ENCODE peak calls at places on chromosome 12, in four cellular contexts. Q is K562, O is HepG2, E is H1. T is an unnamed sample.

GRCh38 chr12:96985515-96986362 is 78.7 kb downstream of the NEDD1 start:
- DNase-seq in O (no peak), E (peak), Q (peak), T (peak)

GRCh38 chr12:117890137-117890536 is 78.7 kb downstream of the KSR2 start:
- DNase-seq in Q (peak), O (no peak), E (no peak), T (no peak)

GRCh38 chr12:118606690-118607089 is 230.3 kb downstream of the SUDS3 start:
- DNase-seq in E (no peak), Q (no peak), O (no peak), T (no peak)

GRCh38 chr12:58916153-58916709 is 4.1 kb downstream of the LRIG3 start:
- DNase-seq in E (no peak), O (no peak), Q (no peak), T (no peak)

GRCh38 chr12:793037-793436 is 40.7 kb downstream of the WNK1 start:
- DNase-seq in E (no peak), Q (no peak), O (no peak), T (no peak)

GRCh38 chr12:52555577-52555976 is 2.6 kb upstream of the KRT71 start:
- DNase-seq in Q (no peak), O (no peak), E (no peak), T (no peak)

GRCh38 chr12:93979189-93979588 is 169.2 kb upstream of the PLXNC1 start:
- DNase-seq in E (no peak), Q (no peak), O (no peak), T (peak)

GRCh38 chr12:106585862-106586534 is 3.2 kb downstream of the RFX4 start:
- DNase-seq in O (no peak), E (peak), Q (no peak), T (no peak)

GRCh38 chr12:53023-53734 is 13.4 kb upstream of the IQSEC3 start:
- DNase-seq in O (no peak), E (no peak), Q (no peak), T (no peak)

GRCh38 chr12:124630791-124631313 is 63.4 kb upstream of the NCOR2 start:
- DNase-seq in E (no peak), Q (no peak), O (no peak), T (no peak)

GRCh38 chr12:81347404-81347803 is 269.5 kb downstream of the ACSS3 start:
- DNase-seq in Q (no peak), O (peak), E (no peak), T (no peak)

GRCh38 chr12:77189463-77189862 is 124.1 kb upstream of the E2F7 start:
- DNase-seq in E (no peak), Q (no peak), O (no peak), T (no peak)

GRCh38 chr12:98582093-98582492 is 11.4 kb upstream of the SLC25A3 start:
- DNase-seq in Q (no peak), O (no peak), E (no peak), T (peak)

GRCh38 chr12:100375023-100375737 is 18.3 kb downstream of the SLC17A8 start:
- DNase-seq in O (no peak), E (no peak), Q (no peak), T (no peak)

GRCh38 chr12:87140257-87140656 is 884.1 kb upstream of the MGAT4C start:
- DNase-seq in Q (no peak), O (no peak), E (no peak), T (no peak)

GRCh38 chr12:91037301-91037700 is 20.5 kb downstream of the KERA start:
- DNase-seq in Q (no peak), O (no peak), E (no peak), T (no peak)

GRCh38 chr12:115998119-115998633 is 279.3 kb downstream of the MED13L start:
- DNase-seq in Q (peak), E (peak), O (peak), T (peak)

GRCh38 chr12:86669010-86669409 is 412.8 kb upstream of the MGAT4C start:
- DNase-seq in O (no peak), Q (no peak), E (no peak), T (no peak)

GRCh38 chr12:67447180-67447579 is 178.0 kb downstream of the CAND1 start:
- DNase-seq in E (no peak), O (no peak), Q (no peak), T (no peak)

GRCh38 chr12:59322473-59322872 is 273.4 kb upstream of the SLC16A7 start:
- DNase-seq in E (no peak), Q (no peak), O (no peak), T (no peak)

GRCh38 chr12:119988440-119988787 is 622 bp upstream of the BICDL1 start:
- DNase-seq in Q (no peak), E (no peak), O (no peak), T (no peak)

GRCh38 chr12:54977155-54977554 is 7.4 kb downstream of the TESPA1 start:
- DNase-seq in E (no peak), Q (no peak), O (no peak), T (no peak)

GRCh38 chr12:109586385-109587296 is 13.0 kb downstream of the MVK start:
- DNase-seq in E (no peak), Q (no peak), O (peak), T (no peak)

GRCh38 chr12:39958377-39958776 is 147.5 kb downstream of the SLC2A13 start:
- DNase-seq in E (no peak), Q (no peak), O (peak), T (no peak)

GRCh38 chr12:42099433-42099832 is 45.2 kb downstream of the GXYLT1 start:
- DNase-seq in E (no peak), Q (no peak), O (no peak), T (no peak)

GRCh38 chr12:83057436-83057835 is 370.7 kb downstream of the TMTC2 start:
- DNase-seq in Q (no peak), E (no peak), O (no peak), T (no peak)

GRCh38 chr12:68482660-68483059 is 128.0 kb upstream of the RAP1B start:
- DNase-seq in O (no peak), Q (no peak), E (no peak), T (no peak)

GRCh38 chr12:27554421-27555186 is 30.6 kb downstream of the PPFIBP1 start:
- DNase-seq in Q (no peak), O (no peak), E (no peak), T (no peak)

GRCh38 chr12:49854976-49855375 is 12.1 kb upstream of the BCDIN3D start:
- DNase-seq in Q (no peak), E (no peak), O (peak), T (no peak)

GRCh38 chr12:106769546-106769945 is 4.9 kb upstream of the RIC8B start:
- DNase-seq in E (peak), Q (no peak), O (no peak), T (no peak)

DNA sequence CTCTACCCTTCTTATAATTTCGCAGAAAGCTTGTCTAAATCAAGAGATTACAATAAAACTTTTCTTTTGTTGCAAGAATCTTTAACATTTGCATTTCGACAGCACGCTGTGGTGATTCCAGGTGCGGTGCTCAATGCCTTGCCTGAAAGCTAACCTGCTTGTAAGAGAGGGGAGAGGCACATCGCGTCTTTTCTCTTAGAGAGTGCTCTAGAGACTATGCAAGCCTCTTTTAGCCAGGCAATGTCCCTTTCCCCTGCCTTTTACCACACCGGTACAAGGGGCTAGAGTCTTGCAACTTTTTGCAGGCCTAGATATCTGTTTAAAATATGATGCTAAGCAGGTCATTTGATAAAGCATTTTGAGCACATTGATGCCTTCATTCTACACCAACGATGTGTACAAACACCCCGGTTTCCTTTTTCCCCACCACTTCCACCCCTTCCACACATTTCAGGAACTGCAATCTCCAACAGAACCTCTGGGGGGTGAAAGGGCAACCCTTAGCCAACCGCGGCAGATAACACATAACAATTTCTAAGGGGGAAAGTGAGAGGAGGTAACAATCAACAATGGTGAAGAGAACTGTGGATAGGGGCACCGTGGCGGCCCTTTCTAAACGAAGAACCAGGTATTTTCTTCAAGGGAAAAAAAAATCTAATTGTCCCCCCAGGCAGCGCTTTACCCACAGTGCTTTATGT is 1.3 kb downstream of the KITLG start:
- DNase-seq in E (peak), Q (no peak), O (peak), T (no peak)
- TF ChIP-seq CEBPB in E (no peak), Q (no peak), O (no peak), T (no peak)

GRCh38 chr12:51351913-51352532 is 5.5 kb upstream of the CELA1 start:
- DNase-seq in Q (peak), E (peak), O (peak), T (peak)
- TF ChIP-seq MAX in Q (peak), E (peak), O (no peak), T (no peak)

DNA sequence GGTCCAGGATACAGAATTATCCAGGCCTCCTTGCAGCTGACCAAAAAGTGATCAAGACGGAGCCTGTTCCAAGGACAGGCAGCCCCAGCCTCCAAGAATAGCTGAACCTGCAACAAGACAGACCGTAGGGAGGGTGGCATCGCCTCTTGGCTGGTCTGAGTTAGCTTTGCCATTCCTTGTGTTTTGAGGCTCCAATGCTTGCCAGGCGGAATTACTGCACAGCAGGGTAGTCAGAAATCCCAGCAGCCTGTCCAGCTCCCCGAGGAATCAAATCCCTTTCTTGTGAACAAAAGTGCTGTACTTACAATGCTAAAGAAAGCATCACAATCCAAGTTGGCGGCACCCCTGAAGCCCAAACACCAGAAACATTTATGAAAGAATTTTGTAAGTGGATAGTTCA is 246.9 kb downstream of the TMEM132C start:
- DNase-seq in O (no peak), E (no peak), Q (no peak), T (no peak)
- TF ChIP-seq FOSL1 in O (no peak), E (no peak), Q (no peak), T (no peak)

GRCh38 chr12:95443458-95443857 is 30.5 kb upstream of the METAP2 start:
- DNase-seq in Q (no peak), E (no peak), O (no peak), T (no peak)
- TF ChIP-seq CEBPB in Q (no peak), E (no peak), O (no peak), T (no peak)

GRCh38 chr12:108349245-108349644 is 10.1 kb upstream of the CMKLR1 start:
- DNase-seq in Q (no peak), E (no peak), O (no peak), T (no peak)
- TF ChIP-seq MAX in Q (no peak), E (no peak), O (no peak), T (no peak)

DNA sequence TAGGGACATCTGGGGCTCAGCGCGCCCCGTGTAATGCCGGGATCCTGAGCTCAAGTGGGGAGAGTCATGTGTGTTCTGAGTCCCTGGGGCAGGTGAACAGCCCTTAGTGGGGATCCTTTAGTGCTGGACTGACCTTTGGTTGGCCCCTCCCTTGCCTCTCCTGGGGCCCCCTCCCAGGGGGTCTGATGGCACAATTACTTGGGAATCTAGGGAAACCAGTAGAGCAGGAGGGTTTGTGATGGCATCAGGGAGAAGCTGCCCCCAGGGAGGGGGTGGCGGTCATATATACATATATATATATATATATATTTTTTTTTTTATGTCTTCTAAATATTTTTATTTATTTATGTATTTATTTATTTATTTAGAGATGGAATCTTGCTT is at the start of gene MORN3:
- DNase-seq in Q (no peak), E (no peak), O (no peak), T (no peak)
- TF ChIP-seq FOSL1 in Q (no peak), E (no peak), O (no peak), T (no peak)

GRCh38 chr12:51001799-51002198 is 24.4 kb downstream of the SLC11A2 start:
- DNase-seq in O (no peak), E (no peak), Q (no peak), T (no peak)
- TF ChIP-seq CEBPB in O (no peak), E (no peak), Q (no peak), T (no peak)

T was measured in HCT116.